ENCODE peak calls at places on chromosomes 16 and 17, in five cellular contexts. F is stomach; H is CD4-positive, alpha-beta T cell; R is neural crest cell; P is neural progenitor cell. B is an unnamed sample.

GRCh38 chr17:29709861-29710849 is 87.4 kb upstream of the CORO6 start:
- DNase-seq in H (no peak), F (no peak), R (no peak), P (no peak), B (no peak)

GRCh38 chr16:29825145-29826044 is 5.1 kb downstream of the MVP start:
- DNase-seq in F (no peak), P (peak), R (no peak), H (no peak), B (no peak)

GRCh38 chr17:79183221-79184158 is 108.9 kb downstream of the ENGASE start:
- DNase-seq in R (peak), F (no peak), P (peak), H (no peak), B (no peak)

GRCh38 chr17:77496831-77497577 is 356.2 kb downstream of the SEC14L1 start:
- DNase-seq in F (no peak), H (no peak), R (no peak), P (no peak), B (peak)

GRCh38 chr17:4229627-4230026 is 34.2 kb downstream of the ANKFY1 start:
- DNase-seq in F (no peak), P (no peak), H (no peak), R (no peak), B (no peak)

GRCh38 chr17:77471984-77472836 is 331.4 kb downstream of the SEC14L1 start:
- DNase-seq in F (peak), H (no peak), P (peak), R (no peak), B (no peak)

GRCh38 chr16:4175849-4176248 is 59.6 kb upstream of the ADCY9 start:
- DNase-seq in P (no peak), F (no peak), H (no peak), R (no peak), B (no peak)

GRCh38 chr17:43927101-43927935 is 15.0 kb downstream of the PPY start:
- DNase-seq in P (peak), H (no peak), F (peak), R (no peak), B (no peak)

GRCh38 chr17:42618442-42619150 is 9.1 kb downstream of the TUBG1 start:
- DNase-seq in P (peak), R (no peak), F (peak), H (no peak), B (no peak)

GRCh38 chr16:57844416-57845030 is 42.2 kb upstream of the KIFC3 start:
- DNase-seq in P (no peak), H (no peak), F (no peak), R (no peak), B (no peak)

GRCh38 chr16:3122926-3123570 is 10.7 kb downstream of the ZNF205 start:
- DNase-seq in F (no peak), R (no peak), H (no peak), P (no peak), B (no peak)

GRCh38 chr17:42411905-42412679 is 11.0 kb downstream of the CAVIN1 start:
- DNase-seq in P (no peak), H (no peak), R (no peak), F (no peak), B (no peak)

GRCh38 chr17:12402963-12403622 is 262.6 kb upstream of the MYOCD start:
- DNase-seq in F (no peak), P (no peak), R (no peak), H (no peak), B (no peak)

DNA sequence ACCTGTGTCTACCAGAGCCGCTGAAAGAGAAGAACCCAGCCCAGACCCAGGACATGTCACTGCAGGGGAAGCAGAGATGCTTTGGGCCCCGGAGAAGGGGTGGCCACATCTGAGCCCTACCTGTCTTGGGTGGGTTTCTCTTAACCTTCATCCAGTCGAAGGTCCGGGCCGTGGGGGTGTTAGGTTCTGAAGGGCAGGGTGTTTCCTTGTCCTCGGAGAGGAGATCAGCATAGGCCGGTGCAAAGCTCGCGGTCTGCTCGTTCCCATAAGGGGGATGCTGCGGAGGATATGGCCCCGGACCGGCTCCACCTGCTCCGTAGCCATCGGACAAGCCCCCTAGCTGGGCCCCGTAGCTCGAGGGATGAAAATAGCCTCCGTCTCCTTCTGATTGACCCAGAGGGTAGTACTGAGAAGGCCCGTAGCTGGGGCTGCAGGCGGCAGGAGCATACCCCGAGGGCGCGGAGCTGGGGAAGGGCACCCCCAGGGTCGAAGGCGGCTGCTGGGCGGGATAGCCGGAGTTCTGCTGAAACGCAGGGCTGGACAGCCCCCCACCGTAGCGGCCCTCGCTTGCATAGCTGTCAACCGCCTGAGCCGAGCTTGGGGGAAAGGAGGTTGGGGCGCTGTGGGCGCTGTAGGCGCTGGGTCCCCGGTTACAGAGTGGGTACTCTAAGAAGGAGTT is 464 bp downstream of the HOXB1 start:
- DNase-seq in H (no peak), P (no peak), R (no peak), F (no peak), B (no peak)
- TF ChIP-seq CTCF in H (no peak), P (no peak), R (no peak), F (no peak), B (no peak)

DNA sequence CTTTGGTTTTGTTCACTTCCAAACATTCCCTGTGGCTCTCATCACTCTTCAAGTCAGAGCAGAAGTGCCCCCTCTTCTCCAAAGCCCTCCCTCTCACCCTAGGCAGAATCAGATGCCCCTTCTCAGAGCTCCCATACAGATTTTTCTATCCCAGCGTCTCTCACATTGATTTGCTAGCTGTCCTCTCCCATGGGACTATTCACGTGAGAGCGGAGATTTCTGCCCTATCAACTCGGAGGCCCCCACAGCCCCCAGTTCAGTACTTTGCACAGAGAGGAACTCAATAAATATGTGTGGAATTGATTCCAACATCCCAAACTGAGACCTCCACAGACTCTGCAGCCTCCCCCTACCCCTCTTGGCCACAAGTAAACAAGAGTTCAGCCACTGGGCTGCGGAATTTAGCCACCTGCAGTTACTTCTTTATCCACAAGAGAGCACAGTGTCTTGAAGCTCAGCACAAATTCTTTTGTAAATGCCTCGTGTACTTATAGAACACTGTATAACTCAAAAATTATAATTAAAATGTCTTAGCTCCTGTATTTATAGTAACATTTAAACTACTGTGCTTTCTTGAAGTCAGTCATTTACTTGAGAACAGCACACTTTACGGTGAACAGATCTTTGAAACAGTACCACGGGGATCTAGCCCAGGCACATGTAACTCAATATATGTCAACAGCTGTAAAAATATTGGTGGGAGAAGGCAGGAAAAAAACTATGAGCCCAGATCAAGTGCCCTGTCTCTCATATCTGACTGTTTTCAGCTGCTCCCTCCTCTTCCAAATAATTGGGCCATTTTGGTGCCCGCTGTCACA is 182.9 kb downstream of the C16orf78 start:
- DNase-seq in H (no peak), R (peak), F (no peak), P (peak), B (no peak)
- TF ChIP-seq CTCF in H (no peak), R (peak), F (peak), P (peak), B (no peak)

GRCh38 chr16:2057438-2057837 is 9.7 kb downstream of the TSC2 start:
- DNase-seq in P (no peak), R (no peak), H (no peak), F (no peak), B (no peak)

GRCh38 chr16:2058901-2059300 is 11.1 kb downstream of the TSC2 start:
- DNase-seq in F (no peak), H (no peak), P (peak), R (no peak), B (no peak)

GRCh38 chr16:2056077-2056476 is 8.3 kb downstream of the TSC2 start:
- DNase-seq in H (no peak), P (no peak), R (no peak), F (no peak), B (no peak)

GRCh38 chr16:2054543-2055245 is 6.9 kb downstream of the TSC2 start:
- DNase-seq in H (no peak), F (peak), R (no peak), P (no peak), B (no peak)

DNA sequence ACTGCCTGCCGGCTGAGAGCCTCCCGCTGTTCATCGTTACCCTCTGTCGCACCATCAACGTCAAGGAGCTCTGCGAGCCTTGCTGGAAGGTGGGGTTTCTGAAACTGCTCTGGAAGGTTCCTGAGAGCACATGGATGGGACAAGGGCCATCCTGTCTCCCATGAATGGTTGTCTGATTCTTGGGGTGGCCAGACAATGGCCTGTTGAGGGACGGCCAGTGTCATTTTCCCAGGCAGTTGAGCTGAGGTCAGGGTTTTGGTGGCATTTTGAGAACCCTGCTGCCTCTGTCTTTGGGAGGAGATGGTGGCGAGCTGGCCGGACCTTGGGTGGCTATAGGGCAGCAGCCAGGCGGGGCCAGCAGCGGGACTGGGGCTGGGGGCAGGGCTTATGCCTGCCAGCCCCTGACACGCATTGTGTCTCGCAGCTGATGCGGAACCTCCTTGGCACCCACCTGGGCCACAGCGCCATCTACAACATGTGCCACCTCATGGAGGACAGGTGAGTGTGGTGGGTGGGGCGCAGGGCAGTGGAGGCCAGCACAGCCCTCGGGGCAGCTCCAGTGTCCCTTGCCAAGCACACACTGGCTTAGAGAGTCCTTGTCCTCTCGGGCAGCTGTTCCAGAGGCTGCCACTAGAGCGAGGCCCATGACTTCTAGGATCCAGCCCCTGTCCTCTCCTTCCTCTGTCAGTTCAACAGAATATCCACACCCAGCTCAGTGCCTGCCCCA is 9.1 kb downstream of the TSC2 start:
- DNase-seq in F (no peak), H (no peak), P (peak), R (no peak), B (no peak)
- TF ChIP-seq CTCF in F (no peak), H (no peak), P (peak), R (peak), B (no peak)

GRCh38 chr17:31269178-31269577 is 27.9 kb downstream of the OMG start:
- DNase-seq in F (no peak), H (no peak), P (no peak), R (no peak), B (no peak)

GRCh38 chr17:31261596-31261995 is 35.4 kb downstream of the OMG start:
- DNase-seq in P (no peak), R (no peak), F (no peak), H (no peak), B (no peak)

GRCh38 chr17:31269597-31269996 is 27.4 kb downstream of the OMG start:
- DNase-seq in R (no peak), H (no peak), F (no peak), P (peak), B (no peak)

GRCh38 chr17:31260151-31260550 is 36.9 kb downstream of the OMG start:
- DNase-seq in P (no peak), R (no peak), H (no peak), F (no peak), B (no peak)

DNA sequence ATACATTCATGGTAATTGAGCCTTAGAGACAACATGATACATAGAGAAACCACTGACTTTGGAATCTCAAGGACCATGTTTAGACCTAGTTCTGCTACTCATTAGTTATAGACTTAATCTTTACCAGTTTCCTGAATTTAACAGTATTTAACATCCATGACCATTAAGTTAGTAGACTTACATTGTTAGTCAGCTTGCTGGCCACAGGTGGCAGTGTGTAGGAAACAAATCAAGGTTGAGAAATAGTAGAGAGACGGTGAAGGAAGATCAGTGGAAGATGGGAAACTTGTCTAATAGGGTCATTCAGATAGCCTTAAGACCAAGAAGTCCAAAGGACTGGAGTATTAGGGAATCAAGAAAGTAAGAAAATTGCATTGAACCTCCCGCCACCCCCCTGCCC is 31.0 kb downstream of the OMG start:
- DNase-seq in R (no peak), H (no peak), P (no peak), F (no peak), B (no peak)
- TF ChIP-seq CTCF in R (no peak), H (peak), P (peak), F (no peak), B (no peak)

GRCh38 chr17:63700528-63701441 is 860 bp upstream of the LIMD2 start:
- DNase-seq in H (no peak), P (peak), R (no peak), F (peak), B (peak)
- TF ChIP-seq CTCF in H (no peak), P (peak), R (peak), F (no peak), B (no peak)

GRCh38 chr16:21713549-21714368 is 50.0 kb downstream of the OTOA start:
- DNase-seq in H (no peak), R (no peak), P (peak), F (no peak), B (no peak)

GRCh38 chr16:21708533-21709115 is 44.9 kb downstream of the OTOA start:
- DNase-seq in H (peak), P (peak), R (peak), F (peak), B (peak)

GRCh38 chr16:21710938-21711337 is 47.2 kb downstream of the OTOA start:
- DNase-seq in H (no peak), P (no peak), F (no peak), R (no peak), B (no peak)
- TF ChIP-seq CTCF in H (no peak), P (no peak), F (no peak), R (no peak), B (no peak)

GRCh38 chr17:68085751-68086445 is 50.4 kb downstream of the KPNA2 start:
- DNase-seq in P (peak), H (no peak), R (no peak), F (peak), B (no peak)
- TF ChIP-seq CTCF in P (no peak), H (no peak), R (no peak), F (no peak), B (no peak)

GRCh38 chr16:89523680-89524344 is 15.6 kb downstream of the SPG7 start:
- DNase-seq in F (no peak), P (no peak), R (no peak), H (no peak), B (no peak)

GRCh38 chr16:89530401-89531381 is 22.5 kb downstream of the SPG7 start:
- DNase-seq in R (no peak), P (no peak), F (no peak), H (no peak), B (no peak)

GRCh38 chr16:89522287-89522686 is 14.1 kb downstream of the SPG7 start:
- DNase-seq in H (no peak), F (no peak), R (no peak), P (no peak), B (no peak)

GRCh38 chr16:89529097-89529496 is 20.9 kb downstream of the SPG7 start:
- DNase-seq in P (no peak), F (no peak), R (no peak), H (no peak), B (no peak)

GRCh38 chr16:89525146-89525913 is 17.1 kb downstream of the SPG7 start:
- DNase-seq in R (no peak), P (no peak), F (no peak), H (no peak), B (no peak)
- TF ChIP-seq CTCF in R (no peak), P (no peak), F (no peak), H (no peak), B (no peak)

GRCh38 chr16:80369559-80369958 is 171.2 kb upstream of the DYNLRB2 start:
- DNase-seq in R (peak), F (peak), P (peak), H (no peak), B (no peak)
- TF ChIP-seq CTCF in R (peak), F (peak), P (peak), H (no peak), B (no peak)